ENCODE peak calls at places on chromosomes 7 and 10, in ten cellular contexts. E, L, Y, A, W, Z, R, C, H and V are unnamed samples.

GRCh38 chr7:19146699-19147098 is 1.5 kb upstream of the FERD3L start:
- DNase-seq in E (no peak), L (peak), Y (peak), A (no peak), W (peak), Z (no peak), R (no peak), C (no peak), H (no peak), V (peak)

GRCh38 chr10:76297787-76298281 is 866.4 kb downstream of the LRMDA start:
- DNase-seq in E (no peak), L (no peak), Y (no peak), A (no peak), W (no peak), Z (no peak), R (no peak), C (no peak), H (no peak), V (no peak)

GRCh38 chr7:127706766-127707165 is 54.8 kb downstream of the SND1 start:
- DNase-seq in E (no peak), L (no peak), Y (no peak), A (no peak), W (no peak), Z (no peak), R (no peak), C (no peak), H (no peak), V (no peak)

GRCh38 chr10:124719213-124719851 is 24.8 kb downstream of the FAM53B start:
- DNase-seq in E (peak), L (no peak), Y (no peak), A (peak), W (peak), Z (no peak), R (peak), C (no peak), H (peak), V (no peak)

GRCh38 chr7:28088032-28088431 is 92.6 kb downstream of the JAZF1 start:
- DNase-seq in E (no peak), L (no peak), Y (no peak), A (no peak), W (peak), Z (no peak), R (no peak), C (no peak), H (no peak), V (no peak)

GRCh38 chr7:116952640-116953371 is 495 bp upstream of the ST7 start:
- DNase-seq in E (no peak), L (peak), Y (no peak), A (peak), W (peak), Z (no peak), R (peak), C (peak), H (no peak), V (peak)

GRCh38 chr10:85548038-85548437 is 818.6 kb downstream of the GRID1 start:
- DNase-seq in E (no peak), L (peak), Y (peak), A (no peak), W (peak), Z (no peak), R (peak), C (no peak), H (no peak), V (peak)

GRCh38 chr7:13062596-13062995 is 375.2 kb downstream of the ARL4A start:
- DNase-seq in E (no peak), L (no peak), Y (no peak), A (no peak), W (no peak), Z (no peak), R (no peak), C (no peak), H (no peak), V (no peak)